ENCODE peak calls at places on chromosomes 1 and 21, in seven cellular contexts. One of them, this sample, is unnamed.

GRCh38 chr1:215201301-215201700 is 118.8 kb downstream of the KCNK2 start:
- DNase-seq in psoas muscle: no peak
- DNase-seq in breast epithelium: no peak
- DNase-seq in heart right ventricle: no peak
- DNase-seq in IMR-90: no peak
- DNase-seq in nephron progenitor cell: no peak
- DNase-seq in left ventricle myocardium inferior: no peak
- DNase-seq in this sample: peak

GRCh38 chr1:48526045-48526714 is 54.2 kb upstream of the SPATA6 start:
- DNase-seq in left ventricle myocardium inferior: no peak
- DNase-seq in nephron progenitor cell: no peak
- DNase-seq in psoas muscle: no peak
- DNase-seq in heart right ventricle: no peak
- DNase-seq in IMR-90: peak
- DNase-seq in breast epithelium: no peak
- DNase-seq in this sample: peak

GRCh38 chr1:154749078-154749760 is 120.9 kb downstream of the KCNN3 start:
- DNase-seq in heart right ventricle: no peak
- DNase-seq in psoas muscle: no peak
- DNase-seq in nephron progenitor cell: no peak
- DNase-seq in left ventricle myocardium inferior: no peak
- DNase-seq in breast epithelium: no peak
- DNase-seq in IMR-90: peak
- DNase-seq in this sample: peak

GRCh38 chr1:50420689-50421365 is 2.4 kb downstream of the DMRTA2 start:
- DNase-seq in heart right ventricle: no peak
- DNase-seq in IMR-90: no peak
- DNase-seq in nephron progenitor cell: peak
- DNase-seq in left ventricle myocardium inferior: no peak
- DNase-seq in breast epithelium: no peak
- DNase-seq in psoas muscle: no peak
- DNase-seq in this sample: no peak

GRCh38 chr1:97943354-97943753 is 22.5 kb upstream of the DPYD start:
- DNase-seq in psoas muscle: no peak
- DNase-seq in nephron progenitor cell: no peak
- DNase-seq in breast epithelium: no peak
- DNase-seq in left ventricle myocardium inferior: no peak
- DNase-seq in IMR-90: peak
- DNase-seq in heart right ventricle: no peak
- DNase-seq in this sample: peak

GRCh38 chr1:150642296-150642695 is 12.9 kb upstream of the ENSA start:
- DNase-seq in breast epithelium: no peak
- DNase-seq in IMR-90: no peak
- DNase-seq in heart right ventricle: no peak
- DNase-seq in psoas muscle: no peak
- DNase-seq in nephron progenitor cell: no peak
- DNase-seq in left ventricle myocardium inferior: no peak
- DNase-seq in this sample: no peak

GRCh38 chr1:11025618-11026017 is 13.2 kb downstream of the TARDBP start:
- DNase-seq in heart right ventricle: no peak
- DNase-seq in left ventricle myocardium inferior: no peak
- DNase-seq in psoas muscle: no peak
- DNase-seq in IMR-90: no peak
- DNase-seq in nephron progenitor cell: no peak
- DNase-seq in breast epithelium: no peak
- DNase-seq in this sample: no peak

GRCh38 chr1:156927215-156928042 is 7.0 kb downstream of the LRRC71 start:
- DNase-seq in breast epithelium: peak
- DNase-seq in left ventricle myocardium inferior: peak
- DNase-seq in psoas muscle: peak
- DNase-seq in nephron progenitor cell: peak
- DNase-seq in heart right ventricle: peak
- DNase-seq in IMR-90: peak
- DNase-seq in this sample: peak

GRCh38 chr1:22641906-22642636 is 1.4 kb upstream of the C1QC start:
- DNase-seq in breast epithelium: peak
- DNase-seq in psoas muscle: peak
- DNase-seq in heart right ventricle: peak
- DNase-seq in IMR-90: peak
- DNase-seq in left ventricle myocardium inferior: peak
- DNase-seq in nephron progenitor cell: peak
- DNase-seq in this sample: peak

GRCh38 chr21:44425307-44425894 is 29.9 kb upstream of the LRRC3 start:
- DNase-seq in psoas muscle: no peak
- DNase-seq in IMR-90: no peak
- DNase-seq in breast epithelium: no peak
- DNase-seq in left ventricle myocardium inferior: peak
- DNase-seq in nephron progenitor cell: no peak
- DNase-seq in heart right ventricle: no peak
- DNase-seq in this sample: no peak

DNA sequence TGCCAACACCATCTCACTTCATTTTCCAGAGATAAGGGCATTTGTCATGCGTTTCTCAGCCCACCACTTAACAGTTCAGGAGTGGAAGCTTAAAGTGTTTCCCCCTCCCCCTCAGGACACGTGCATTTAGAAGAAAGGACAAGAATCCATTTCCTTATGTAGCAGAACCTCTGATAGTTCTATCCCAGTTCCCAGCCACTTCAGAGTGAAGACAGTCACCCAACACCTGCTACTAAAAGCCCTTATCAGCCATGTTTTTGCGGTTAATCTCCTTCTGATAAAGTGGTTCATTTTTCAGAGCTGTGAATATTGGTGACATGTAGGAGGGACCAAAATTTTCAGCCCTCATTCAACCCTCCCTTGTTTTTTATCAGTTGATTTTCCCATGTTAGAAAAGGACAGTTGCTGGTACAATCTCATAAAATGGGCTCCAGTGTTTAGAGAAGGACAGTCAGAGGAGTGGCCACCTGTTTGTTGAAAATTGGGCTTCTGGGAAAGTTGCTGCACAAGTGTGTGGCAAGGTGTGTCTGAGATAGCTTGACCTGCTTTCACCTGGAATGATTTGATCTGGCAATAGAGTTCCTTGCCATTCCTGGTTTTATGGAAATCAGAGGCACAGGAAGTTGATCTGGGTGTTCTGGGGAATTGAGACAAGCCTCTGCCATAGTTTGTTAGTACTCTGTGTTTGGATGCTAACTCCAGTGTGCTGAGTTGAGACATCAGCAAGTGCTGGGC is 114.0 kb downstream of the PPP1R12B start:
- DNase-seq in psoas muscle: no peak
- DNase-seq in heart right ventricle: no peak
- DNase-seq in nephron progenitor cell: no peak
- DNase-seq in breast epithelium: no peak
- DNase-seq in left ventricle myocardium inferior: no peak
- DNase-seq in IMR-90: no peak
- DNase-seq in this sample: no peak
- TF ChIP-seq CTCF in psoas muscle: no peak
- TF ChIP-seq CTCF in heart right ventricle: no peak
- TF ChIP-seq CTCF in nephron progenitor cell: no peak
- TF ChIP-seq CTCF in breast epithelium: no peak
- TF ChIP-seq CTCF in left ventricle myocardium inferior: no peak
- TF ChIP-seq CTCF in IMR-90: no peak
- TF ChIP-seq CTCF in this sample: no peak

GRCh38 chr1:163874070-163874469 is 552.3 kb downstream of the NUF2 start:
- DNase-seq in psoas muscle: no peak
- DNase-seq in left ventricle myocardium inferior: no peak
- DNase-seq in IMR-90: no peak
- DNase-seq in breast epithelium: no peak
- DNase-seq in nephron progenitor cell: no peak
- DNase-seq in heart right ventricle: no peak
- DNase-seq in this sample: peak
- TF ChIP-seq CTCF in psoas muscle: peak
- TF ChIP-seq CTCF in left ventricle myocardium inferior: peak
- TF ChIP-seq CTCF in IMR-90: peak
- TF ChIP-seq CTCF in breast epithelium: no peak
- TF ChIP-seq CTCF in nephron progenitor cell: peak
- TF ChIP-seq CTCF in heart right ventricle: peak
- TF ChIP-seq CTCF in this sample: peak

DNA sequence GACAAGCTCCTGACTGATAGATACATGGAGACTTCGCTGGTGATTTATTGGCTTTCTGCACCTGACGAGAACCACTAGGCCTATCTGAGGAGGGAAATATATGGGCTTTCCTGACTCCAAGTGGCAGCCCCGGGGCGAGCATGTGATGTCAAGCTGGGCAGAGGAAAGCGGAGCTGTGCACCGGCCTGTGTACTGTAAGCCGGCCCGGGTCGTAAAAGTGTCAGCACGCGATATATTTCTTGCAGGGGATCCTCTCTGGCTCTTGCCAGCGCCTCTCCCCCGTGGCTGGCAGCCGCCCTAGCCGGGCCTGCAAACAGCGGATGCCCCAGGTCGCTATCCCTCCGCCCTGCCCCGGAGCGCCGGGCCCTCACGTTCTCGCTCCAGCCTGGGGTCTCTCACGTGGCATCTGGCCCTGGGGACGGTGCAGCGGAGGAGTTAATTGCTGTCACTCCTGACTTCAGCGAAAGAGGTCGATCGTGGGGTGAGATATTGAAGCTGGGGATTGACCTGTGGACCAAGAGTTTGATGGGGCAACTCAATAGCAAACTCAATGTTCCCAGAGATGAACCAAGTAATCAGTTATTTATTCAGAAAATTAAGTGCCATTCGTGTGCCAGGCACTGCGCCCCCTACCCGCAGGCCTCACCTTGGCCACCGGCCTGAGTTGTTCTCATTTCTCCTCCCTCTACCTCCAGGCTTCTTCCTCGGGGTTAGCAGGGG is 41.0 kb upstream of the HAO2 start:
- DNase-seq in heart right ventricle: no peak
- DNase-seq in psoas muscle: peak
- DNase-seq in IMR-90: no peak
- DNase-seq in left ventricle myocardium inferior: no peak
- DNase-seq in nephron progenitor cell: peak
- DNase-seq in breast epithelium: no peak
- DNase-seq in this sample: peak
- TF ChIP-seq CTCF in heart right ventricle: no peak
- TF ChIP-seq CTCF in psoas muscle: peak
- TF ChIP-seq CTCF in IMR-90: peak
- TF ChIP-seq CTCF in left ventricle myocardium inferior: no peak
- TF ChIP-seq CTCF in nephron progenitor cell: peak
- TF ChIP-seq CTCF in breast epithelium: no peak
- TF ChIP-seq CTCF in this sample: peak

GRCh38 chr1:58064281-58064680 is 482.2 kb downstream of the OMA1 start:
- DNase-seq in psoas muscle: no peak
- DNase-seq in left ventricle myocardium inferior: no peak
- DNase-seq in breast epithelium: no peak
- DNase-seq in heart right ventricle: no peak
- DNase-seq in nephron progenitor cell: no peak
- DNase-seq in IMR-90: no peak
- DNase-seq in this sample: no peak

GRCh38 chr1:58063095-58063494 is 483.4 kb downstream of the OMA1 start:
- DNase-seq in nephron progenitor cell: no peak
- DNase-seq in heart right ventricle: no peak
- DNase-seq in psoas muscle: no peak
- DNase-seq in left ventricle myocardium inferior: no peak
- DNase-seq in breast epithelium: no peak
- DNase-seq in IMR-90: no peak
- DNase-seq in this sample: no peak

GRCh38 chr1:58062635-58063034 is 483.9 kb downstream of the OMA1 start:
- DNase-seq in breast epithelium: no peak
- DNase-seq in nephron progenitor cell: no peak
- DNase-seq in psoas muscle: no peak
- DNase-seq in left ventricle myocardium inferior: no peak
- DNase-seq in heart right ventricle: no peak
- DNase-seq in IMR-90: no peak
- DNase-seq in this sample: no peak

GRCh38 chr1:58067082-58067481 is 479.4 kb downstream of the OMA1 start:
- DNase-seq in heart right ventricle: no peak
- DNase-seq in psoas muscle: no peak
- DNase-seq in IMR-90: no peak
- DNase-seq in left ventricle myocardium inferior: no peak
- DNase-seq in breast epithelium: no peak
- DNase-seq in nephron progenitor cell: no peak
- DNase-seq in this sample: no peak

GRCh38 chr1:58065520-58065919 is 481.0 kb downstream of the OMA1 start:
- DNase-seq in IMR-90: no peak
- DNase-seq in heart right ventricle: no peak
- DNase-seq in left ventricle myocardium inferior: no peak
- DNase-seq in nephron progenitor cell: no peak
- DNase-seq in breast epithelium: no peak
- DNase-seq in psoas muscle: no peak
- DNase-seq in this sample: no peak
- TF ChIP-seq CTCF in IMR-90: no peak
- TF ChIP-seq CTCF in heart right ventricle: no peak
- TF ChIP-seq CTCF in left ventricle myocardium inferior: no peak
- TF ChIP-seq CTCF in nephron progenitor cell: no peak
- TF ChIP-seq CTCF in breast epithelium: no peak
- TF ChIP-seq CTCF in psoas muscle: no peak
- TF ChIP-seq CTCF in this sample: no peak

GRCh38 chr1:46819335-46819734 is 20.5 kb downstream of the CYP4B1 start:
- DNase-seq in IMR-90: no peak
- DNase-seq in nephron progenitor cell: no peak
- DNase-seq in left ventricle myocardium inferior: no peak
- DNase-seq in heart right ventricle: no peak
- DNase-seq in psoas muscle: no peak
- DNase-seq in breast epithelium: no peak
- DNase-seq in this sample: no peak
- TF ChIP-seq CTCF in IMR-90: no peak
- TF ChIP-seq CTCF in nephron progenitor cell: no peak
- TF ChIP-seq CTCF in left ventricle myocardium inferior: no peak
- TF ChIP-seq CTCF in heart right ventricle: no peak
- TF ChIP-seq CTCF in psoas muscle: no peak
- TF ChIP-seq CTCF in breast epithelium: no peak
- TF ChIP-seq CTCF in this sample: no peak

DNA sequence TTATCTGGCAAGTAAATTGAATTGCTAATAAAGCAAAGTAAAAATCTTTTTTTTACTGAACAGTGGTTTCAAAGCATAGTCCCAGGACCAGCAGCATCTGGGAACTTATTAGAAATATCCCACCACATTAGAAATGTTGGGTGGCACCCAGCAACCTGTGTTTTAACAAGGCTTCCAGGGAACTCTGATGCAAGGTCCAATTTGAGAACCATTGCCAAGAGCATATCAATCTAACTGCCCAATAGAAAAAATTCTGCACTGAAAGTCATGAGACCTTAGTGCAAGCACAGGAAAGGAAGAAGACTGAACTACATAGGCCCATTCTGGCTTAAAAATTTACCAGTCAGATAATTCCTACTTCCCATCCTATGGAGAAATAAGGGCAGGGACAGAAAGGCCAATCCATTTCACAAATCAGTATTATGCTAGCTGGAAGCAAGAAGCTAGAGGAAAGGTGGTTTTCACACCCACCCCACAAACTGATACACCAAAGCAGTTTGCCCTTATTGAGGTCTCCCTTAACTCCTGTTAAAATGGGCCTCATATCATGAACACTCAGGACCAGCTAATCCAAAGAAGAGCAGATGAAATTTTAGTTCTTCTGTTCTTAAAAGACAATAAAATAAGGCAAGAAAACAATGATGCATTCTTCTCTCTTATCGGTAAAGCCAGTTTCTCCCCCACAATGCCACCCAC is 17.5 kb upstream of the C1orf105 start:
- DNase-seq in nephron progenitor cell: no peak
- DNase-seq in IMR-90: no peak
- DNase-seq in psoas muscle: no peak
- DNase-seq in left ventricle myocardium inferior: no peak
- DNase-seq in breast epithelium: no peak
- DNase-seq in heart right ventricle: no peak
- DNase-seq in this sample: no peak
- TF ChIP-seq CTCF in nephron progenitor cell: no peak
- TF ChIP-seq CTCF in IMR-90: no peak
- TF ChIP-seq CTCF in psoas muscle: no peak
- TF ChIP-seq CTCF in left ventricle myocardium inferior: no peak
- TF ChIP-seq CTCF in breast epithelium: no peak
- TF ChIP-seq CTCF in heart right ventricle: no peak
- TF ChIP-seq CTCF in this sample: no peak